ENCODE peak calls at places on chromosomes 4 and X, in seven cellular contexts. S is left ventricle myocardium inferior, W is neural progenitor cell, Z is Peyer's patch, U is lower lobe of right lung, J is sigmoid colon, H is tibial nerve. N is an unnamed sample.

GRCh38 chr4:42050850-42051249 is 60.5 kb downstream of the SLC30A9 start:
- DNase-seq in S (no peak), W (no peak), Z (no peak), U (no peak), J (no peak), H (no peak), N (no peak)

GRCh38 chr4:152957437-152958185 is 21.5 kb downstream of the FHDC1 start:
- DNase-seq in S (peak; percentile 63), W (no peak), Z (no peak), U (peak; percentile 69), J (no peak), H (no peak), N (no peak)

GRCh38 chr4:121728798-121729226 is 32.0 kb upstream of the ANXA5 start:
- DNase-seq in S (no peak), W (no peak), Z (no peak), U (no peak), J (no peak), H (no peak), N (no peak)

GRCh38 chr4:185713272-185713671 is 98.7 kb downstream of the SORBS2 start:
- DNase-seq in S (no peak), W (no peak), Z (no peak), U (no peak), J (no peak), H (no peak), N (no peak)

GRCh38 chr4:151324449-151325319 is 721 bp downstream of the SH3D19 start:
- DNase-seq in S (peak; percentile 29), W (peak; percentile 89), Z (peak; percentile 18), U (peak; percentile 50), J (peak; percentile 77), H (peak; percentile 17), N (peak; percentile 85)

GRCh38 chrX:155048997-155049619 is 21.8 kb downstream of the CMC4 start:
- DNase-seq in S (no peak), W (peak; percentile 73), Z (no peak), U (no peak), J (peak; percentile 69), H (no peak), N (peak; percentile 19)

GRCh38 chrX:12997898-12998687 is 23.2 kb downstream of the TMSB4X start:
- DNase-seq in S (no peak), W (peak; percentile 64), Z (no peak), U (no peak), J (no peak), H (no peak), N (no peak)

GRCh38 chr4:144423930-144424329 is 222.0 kb upstream of the HHIP start:
- DNase-seq in S (no peak), W (no peak), Z (no peak), U (no peak), J (no peak), H (no peak), N (no peak)

GRCh38 chrX:152428089-152428488 is 23.0 kb downstream of the GABRA3 start:
- DNase-seq in S (no peak), W (no peak), Z (no peak), U (no peak), J (no peak), H (no peak), N (no peak)

GRCh38 chr4:25343671-25344070 is 31.1 kb downstream of the ZCCHC4 start:
- DNase-seq in S (no peak), W (no peak), Z (no peak), U (no peak), J (no peak), H (no peak), N (no peak)

GRCh38 chr4:8308856-8309771 is 39.6 kb downstream of the HTRA3 start:
- DNase-seq in S (peak; percentile 81), W (no peak), Z (no peak), U (peak; percentile 47), J (peak; percentile 90), H (peak; percentile 50), N (peak; percentile 80)

DNA sequence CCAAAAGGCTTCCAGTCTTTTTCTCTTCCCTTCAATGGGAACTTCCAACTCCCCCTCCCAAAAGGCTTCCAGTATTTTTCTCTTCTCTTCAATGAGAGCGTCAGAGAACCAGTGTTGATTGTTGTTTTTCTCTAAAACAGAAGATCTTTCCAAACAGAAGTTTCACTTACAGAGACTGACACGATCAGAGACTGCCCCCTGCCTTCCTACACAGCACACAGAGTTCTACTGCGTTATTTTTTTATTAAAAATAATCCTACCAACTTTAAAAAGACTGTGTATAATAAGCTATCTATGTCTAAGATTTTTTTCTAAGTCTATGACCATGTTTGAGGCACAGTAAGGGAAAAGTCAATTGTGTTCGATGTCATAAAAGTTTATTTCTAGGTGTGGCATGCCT is 3.5 kb upstream of the HTR2C start:
- DNase-seq in S (no peak), W (peak; percentile 47), Z (no peak), U (no peak), J (no peak), H (no peak), N (no peak)
- H3K27me3 ChIP-seq in S (peaks cover 61% of the 10 kb centered on the region), W (peaks cover 69% of the 10 kb centered on the region), Z (no peaks in the 10 kb centered on the region), U (peaks cover 44% of the 10 kb centered on the region), J (peaks cover 58% of the 10 kb centered on the region), H (peaks cover 86% of the 10 kb centered on the region), N (peaks cover 6% of the 10 kb centered on the region)

GRCh38 chrX:135009838-135010237 is 12.5 kb downstream of the RTL8B start:
- DNase-seq in S (no peak), W (no peak), Z (no peak), U (no peak), J (no peak), H (no peak), N (no peak)
- TF ChIP-seq CTCF in S (no peak), W (no peak), Z (no peak), U (no peak), J (no peak), H (no peak), N (no peak)

GRCh38 chr4:99402765-99403164 is 32.4 kb downstream of the ADH7 start:
- DNase-seq in S (no peak), W (no peak), Z (no peak), U (no peak), J (no peak), H (no peak), N (no peak)

GRCh38 chr4:99404595-99405287 is 30.4 kb downstream of the ADH7 start:
- DNase-seq in S (no peak), W (no peak), Z (no peak), U (no peak), J (no peak), H (no peak), N (peak; percentile 35)

GRCh38 chr4:99405433-99406115 is 29.6 kb downstream of the ADH7 start:
- DNase-seq in S (peak; percentile 25), W (peak; percentile 75), Z (peak; percentile 37), U (no peak), J (peak; percentile 87), H (peak; percentile 93), N (peak; percentile 45)

GRCh38 chr4:99400831-99401230 is 34.3 kb downstream of the ADH7 start:
- DNase-seq in S (no peak), W (no peak), Z (no peak), U (no peak), J (no peak), H (no peak), N (no peak)

DNA sequence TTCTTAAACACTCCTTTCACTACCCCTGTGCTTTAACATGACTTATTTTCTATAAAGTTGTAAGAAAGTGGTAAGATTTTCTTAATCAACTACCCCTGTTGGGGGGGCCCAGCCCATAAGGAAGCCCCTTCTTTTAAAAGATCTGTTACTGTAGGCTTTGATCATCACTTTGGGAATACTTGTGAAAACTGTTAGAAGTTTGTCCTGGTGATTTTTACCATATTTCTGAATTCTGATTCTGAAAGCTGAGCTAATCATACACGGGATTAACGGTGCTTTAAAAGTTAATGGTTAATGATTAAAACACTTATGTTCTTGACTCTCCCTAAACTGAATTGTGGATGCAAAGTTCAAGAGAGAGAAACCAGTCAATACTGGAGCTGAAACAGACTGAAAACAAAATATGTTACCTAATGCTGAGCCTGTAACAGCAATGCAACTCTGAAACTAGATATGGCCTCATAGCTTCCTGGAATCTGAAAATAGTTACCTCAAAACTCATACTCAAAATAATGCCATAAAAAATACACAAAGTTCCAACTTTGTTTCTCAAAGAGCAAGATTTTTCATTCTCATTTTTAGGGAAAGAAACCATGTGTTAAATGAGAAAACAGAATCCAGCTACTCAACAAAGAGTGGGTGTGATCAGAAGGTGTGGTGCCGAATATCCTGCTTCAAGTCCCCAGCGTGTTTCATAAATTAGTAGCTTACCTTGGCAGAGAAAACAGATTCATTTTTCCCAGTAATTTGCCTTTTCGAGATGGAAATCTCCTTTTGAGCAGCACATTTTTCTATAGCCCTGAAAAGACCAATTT is 31.6 kb downstream of the ADH7 start:
- DNase-seq in S (no peak), W (no peak), Z (no peak), U (no peak), J (no peak), H (no peak), N (no peak)
- H3K4me1 ChIP-seq in S (peaks cover 8% of the 10 kb centered on the region), W (no peaks in the 10 kb centered on the region), Z (peaks cover 21% of the 10 kb centered on the region), U (peaks cover 18% of the 10 kb centered on the region), J (no peaks in the 10 kb centered on the region), H (peaks cover 8% of the 10 kb centered on the region), N (peaks cover 10% of the 10 kb centered on the region)

GRCh38 chrX:100609591-100609990 is 24.9 kb downstream of the TNMD start:
- DNase-seq in S (no peak), W (no peak), Z (no peak), U (no peak), J (no peak), H (no peak), N (no peak)
- H3K27me3 ChIP-seq in S (no peaks in the 10 kb centered on the region), W (no peaks in the 10 kb centered on the region), Z (no peaks in the 10 kb centered on the region), U (no peaks in the 10 kb centered on the region), J (no peaks in the 10 kb centered on the region), H (peaks cover 20% of the 10 kb centered on the region), N (peaks cover 17% of the 10 kb centered on the region)

N was measured in psoas muscle.